ENCODE peak calls at places on chromosomes 2 and 18, in nine cellular contexts. One of them, this sample, is unnamed. For H3K4me1, the result is how much of the 10 kb centered on the place peaks cover.

GRCh38 chr18:57910817-57911216 is 107.7 kb upstream of the ATP8B1 start:
- DNase-seq in IMR-90: no peak
- DNase-seq in gastrocnemius medialis: no peak
- DNase-seq in breast epithelium: no peak
- DNase-seq in tibial nerve: no peak
- DNase-seq in transverse colon: no peak
- DNase-seq in Peyer's patch: no peak
- DNase-seq in stomach: no peak
- DNase-seq in ovary: no peak
- DNase-seq in this sample: no peak

GRCh38 chr2:155766342-155767115 is 566.0 kb downstream of the NR4A2 start:
- DNase-seq in ovary: no peak
- DNase-seq in Peyer's patch: no peak
- DNase-seq in transverse colon: no peak
- DNase-seq in stomach: no peak
- DNase-seq in breast epithelium: no peak
- DNase-seq in gastrocnemius medialis: no peak
- DNase-seq in IMR-90: no peak
- DNase-seq in tibial nerve: no peak
- DNase-seq in this sample: no peak

GRCh38 chr2:103805746-103806145 is 1043.9 kb downstream of the TMEM182 start:
- DNase-seq in Peyer's patch: no peak
- DNase-seq in breast epithelium: no peak
- DNase-seq in stomach: no peak
- DNase-seq in ovary: no peak
- DNase-seq in tibial nerve: no peak
- DNase-seq in gastrocnemius medialis: no peak
- DNase-seq in transverse colon: no peak
- DNase-seq in IMR-90: no peak
- DNase-seq in this sample: no peak

GRCh38 chr18:48541026-48541746 is 2.4 kb downstream of the CTIF start:
- DNase-seq in tibial nerve: peak
- DNase-seq in breast epithelium: peak
- DNase-seq in transverse colon: peak
- DNase-seq in stomach: peak
- DNase-seq in Peyer's patch: peak
- DNase-seq in gastrocnemius medialis: peak
- DNase-seq in IMR-90: peak
- DNase-seq in ovary: peak
- DNase-seq in this sample: peak

GRCh38 chr18:58186258-58186948 is 142.4 kb downstream of the NEDD4L start:
- DNase-seq in tibial nerve: no peak
- DNase-seq in breast epithelium: no peak
- DNase-seq in ovary: no peak
- DNase-seq in stomach: peak
- DNase-seq in Peyer's patch: no peak
- DNase-seq in IMR-90: peak
- DNase-seq in transverse colon: no peak
- DNase-seq in gastrocnemius medialis: no peak
- DNase-seq in this sample: peak

GRCh38 chr2:60945341-60945740 is 64.0 kb downstream of the REL start:
- DNase-seq in stomach: no peak
- DNase-seq in ovary: no peak
- DNase-seq in transverse colon: no peak
- DNase-seq in tibial nerve: no peak
- DNase-seq in IMR-90: no peak
- DNase-seq in Peyer's patch: no peak
- DNase-seq in breast epithelium: no peak
- DNase-seq in gastrocnemius medialis: no peak
- DNase-seq in this sample: no peak

GRCh38 chr2:11738589-11739436 is 7.6 kb upstream of the LPIN1 start:
- DNase-seq in IMR-90: peak
- DNase-seq in ovary: peak
- DNase-seq in breast epithelium: peak
- DNase-seq in transverse colon: peak
- DNase-seq in stomach: peak
- DNase-seq in gastrocnemius medialis: peak
- DNase-seq in tibial nerve: peak
- DNase-seq in Peyer's patch: peak
- DNase-seq in this sample: peak

GRCh38 chr2:70706026-70706795 is 61.8 kb downstream of the ADD2 start:
- DNase-seq in breast epithelium: no peak
- DNase-seq in gastrocnemius medialis: no peak
- DNase-seq in stomach: no peak
- DNase-seq in transverse colon: no peak
- DNase-seq in tibial nerve: no peak
- DNase-seq in ovary: no peak
- DNase-seq in IMR-90: no peak
- DNase-seq in Peyer's patch: no peak
- DNase-seq in this sample: no peak

GRCh38 chr2:238155051-238155760 is 3.6 kb upstream of the ERFE start:
- DNase-seq in gastrocnemius medialis: peak
- DNase-seq in Peyer's patch: no peak
- DNase-seq in ovary: no peak
- DNase-seq in stomach: no peak
- DNase-seq in breast epithelium: no peak
- DNase-seq in transverse colon: no peak
- DNase-seq in tibial nerve: no peak
- DNase-seq in IMR-90: peak
- DNase-seq in this sample: no peak

GRCh38 chr2:69083126-69083733 is 70.3 kb downstream of the ANTXR1 start:
- DNase-seq in tibial nerve: no peak
- DNase-seq in IMR-90: peak
- DNase-seq in gastrocnemius medialis: peak
- DNase-seq in Peyer's patch: no peak
- DNase-seq in breast epithelium: no peak
- DNase-seq in stomach: no peak
- DNase-seq in transverse colon: no peak
- DNase-seq in ovary: no peak
- DNase-seq in this sample: no peak

GRCh38 chr2:151043484-151043883 is 218.2 kb downstream of the RBM43 start:
- DNase-seq in IMR-90: peak
- DNase-seq in gastrocnemius medialis: no peak
- DNase-seq in stomach: no peak
- DNase-seq in breast epithelium: no peak
- DNase-seq in tibial nerve: no peak
- DNase-seq in Peyer's patch: no peak
- DNase-seq in ovary: no peak
- DNase-seq in transverse colon: no peak
- DNase-seq in this sample: no peak

GRCh38 chr2:226184540-226184939 is 615.1 kb downstream of the IRS1 start:
- DNase-seq in stomach: no peak
- DNase-seq in breast epithelium: no peak
- DNase-seq in Peyer's patch: no peak
- DNase-seq in ovary: no peak
- DNase-seq in transverse colon: no peak
- DNase-seq in tibial nerve: no peak
- DNase-seq in gastrocnemius medialis: no peak
- DNase-seq in IMR-90: no peak
- DNase-seq in this sample: no peak

GRCh38 chr18:62781893-62782292 is 66.6 kb downstream of the PHLPP1 start:
- DNase-seq in transverse colon: no peak
- DNase-seq in gastrocnemius medialis: peak
- DNase-seq in ovary: no peak
- DNase-seq in breast epithelium: peak
- DNase-seq in Peyer's patch: no peak
- DNase-seq in tibial nerve: peak
- DNase-seq in stomach: no peak
- DNase-seq in IMR-90: peak
- DNase-seq in this sample: peak

GRCh38 chr18:62777814-62778213 is 62.5 kb downstream of the PHLPP1 start:
- DNase-seq in gastrocnemius medialis: no peak
- DNase-seq in ovary: no peak
- DNase-seq in Peyer's patch: no peak
- DNase-seq in IMR-90: peak
- DNase-seq in stomach: no peak
- DNase-seq in tibial nerve: no peak
- DNase-seq in transverse colon: no peak
- DNase-seq in breast epithelium: no peak
- DNase-seq in this sample: no peak

GRCh38 chr18:62781262-62781661 is 65.9 kb downstream of the PHLPP1 start:
- DNase-seq in tibial nerve: no peak
- DNase-seq in IMR-90: no peak
- DNase-seq in stomach: no peak
- DNase-seq in Peyer's patch: no peak
- DNase-seq in breast epithelium: no peak
- DNase-seq in ovary: no peak
- DNase-seq in transverse colon: no peak
- DNase-seq in gastrocnemius medialis: no peak
- DNase-seq in this sample: no peak

GRCh38 chr18:62776066-62776570 is 60.8 kb downstream of the PHLPP1 start:
- DNase-seq in Peyer's patch: no peak
- DNase-seq in ovary: no peak
- DNase-seq in tibial nerve: no peak
- DNase-seq in breast epithelium: no peak
- DNase-seq in gastrocnemius medialis: no peak
- DNase-seq in IMR-90: no peak
- DNase-seq in stomach: no peak
- DNase-seq in transverse colon: no peak
- DNase-seq in this sample: no peak

GRCh38 chr18:62778976-62779869 is 63.9 kb downstream of the PHLPP1 start:
- DNase-seq in gastrocnemius medialis: no peak
- DNase-seq in transverse colon: no peak
- DNase-seq in tibial nerve: no peak
- DNase-seq in breast epithelium: no peak
- DNase-seq in stomach: no peak
- DNase-seq in IMR-90: no peak
- DNase-seq in Peyer's patch: no peak
- DNase-seq in ovary: no peak
- DNase-seq in this sample: no peak
- H3K4me3 ChIP-seq in gastrocnemius medialis: no peak
- H3K4me3 ChIP-seq in transverse colon: no peak
- H3K4me3 ChIP-seq in tibial nerve: no peak
- H3K4me3 ChIP-seq in breast epithelium: no peak
- H3K4me3 ChIP-seq in stomach: no peak
- H3K4me3 ChIP-seq in IMR-90: no peak
- H3K4me3 ChIP-seq in Peyer's patch: no peak
- H3K4me3 ChIP-seq in ovary: no peak
- H3K4me3 ChIP-seq in this sample: no peak

GRCh38 chr18:2964349-2965010 is 48.5 kb downstream of the LPIN2 start:
- DNase-seq in ovary: no peak
- DNase-seq in transverse colon: no peak
- DNase-seq in breast epithelium: no peak
- DNase-seq in stomach: no peak
- DNase-seq in Peyer's patch: no peak
- DNase-seq in tibial nerve: no peak
- DNase-seq in gastrocnemius medialis: no peak
- DNase-seq in IMR-90: no peak
- DNase-seq in this sample: no peak

GRCh38 chr18:2963048-2963447 is 49.9 kb downstream of the LPIN2 start:
- DNase-seq in Peyer's patch: no peak
- DNase-seq in tibial nerve: no peak
- DNase-seq in gastrocnemius medialis: no peak
- DNase-seq in ovary: no peak
- DNase-seq in stomach: no peak
- DNase-seq in transverse colon: no peak
- DNase-seq in IMR-90: no peak
- DNase-seq in breast epithelium: no peak
- DNase-seq in this sample: no peak

GRCh38 chr18:2959341-2959740 is 53.6 kb downstream of the LPIN2 start:
- DNase-seq in stomach: no peak
- DNase-seq in Peyer's patch: no peak
- DNase-seq in ovary: no peak
- DNase-seq in tibial nerve: no peak
- DNase-seq in gastrocnemius medialis: no peak
- DNase-seq in transverse colon: no peak
- DNase-seq in IMR-90: no peak
- DNase-seq in breast epithelium: no peak
- DNase-seq in this sample: no peak

GRCh38 chr18:2960983-2961696 is 51.8 kb downstream of the LPIN2 start:
- DNase-seq in gastrocnemius medialis: no peak
- DNase-seq in stomach: no peak
- DNase-seq in tibial nerve: no peak
- DNase-seq in transverse colon: no peak
- DNase-seq in ovary: no peak
- DNase-seq in IMR-90: peak
- DNase-seq in Peyer's patch: no peak
- DNase-seq in breast epithelium: no peak
- DNase-seq in this sample: no peak

GRCh38 chr18:2961828-2962227 is 51.1 kb downstream of the LPIN2 start:
- DNase-seq in gastrocnemius medialis: no peak
- DNase-seq in breast epithelium: no peak
- DNase-seq in transverse colon: no peak
- DNase-seq in IMR-90: peak
- DNase-seq in ovary: no peak
- DNase-seq in tibial nerve: no peak
- DNase-seq in stomach: no peak
- DNase-seq in Peyer's patch: peak
- DNase-seq in this sample: no peak
- H3K4me1 ChIP-seq in gastrocnemius medialis: under half
- H3K4me1 ChIP-seq in breast epithelium: under half
- H3K4me1 ChIP-seq in transverse colon: under half
- H3K4me1 ChIP-seq in IMR-90: under half
- H3K4me1 ChIP-seq in ovary: under half
- H3K4me1 ChIP-seq in tibial nerve: half or more
- H3K4me1 ChIP-seq in stomach: half or more
- H3K4me1 ChIP-seq in Peyer's patch: under half
- H3K4me1 ChIP-seq in this sample: under half

GRCh38 chr18:55321268-55322175 is 266.5 kb downstream of the TCF4 start:
- DNase-seq in transverse colon: peak
- DNase-seq in gastrocnemius medialis: peak
- DNase-seq in breast epithelium: peak
- DNase-seq in stomach: peak
- DNase-seq in ovary: peak
- DNase-seq in tibial nerve: peak
- DNase-seq in Peyer's patch: peak
- DNase-seq in IMR-90: peak
- DNase-seq in this sample: peak
- TF ChIP-seq POLR2A in transverse colon: no peak
- TF ChIP-seq POLR2A in gastrocnemius medialis: no peak
- TF ChIP-seq POLR2A in breast epithelium: no peak
- TF ChIP-seq POLR2A in stomach: no peak
- TF ChIP-seq POLR2A in ovary: no peak
- TF ChIP-seq POLR2A in tibial nerve: no peak
- TF ChIP-seq POLR2A in Peyer's patch: no peak
- TF ChIP-seq POLR2A in IMR-90: no peak
- TF ChIP-seq POLR2A in this sample: no peak

DNA sequence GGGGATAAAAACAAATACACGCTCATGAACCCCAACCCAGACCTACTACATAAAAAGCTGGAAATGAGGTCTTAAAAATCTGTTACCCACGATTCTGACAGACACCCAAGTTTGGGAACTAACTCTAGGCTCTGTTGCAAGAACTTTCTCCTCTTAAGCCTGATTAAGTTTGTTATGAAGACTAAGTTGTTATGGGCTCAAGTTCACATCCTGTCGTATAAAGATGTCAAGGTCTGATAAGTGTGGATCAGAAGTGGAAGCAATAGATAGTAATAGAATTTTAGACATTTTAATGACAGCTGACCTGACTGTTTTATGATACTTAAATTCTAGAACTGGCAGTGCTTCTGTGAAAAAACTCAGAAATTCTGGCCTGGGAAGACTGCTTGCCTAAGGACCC is 43.2 kb downstream of the LPIN2 start:
- DNase-seq in breast epithelium: no peak
- DNase-seq in IMR-90: no peak
- DNase-seq in gastrocnemius medialis: no peak
- DNase-seq in Peyer's patch: no peak
- DNase-seq in tibial nerve: no peak
- DNase-seq in transverse colon: no peak
- DNase-seq in stomach: no peak
- DNase-seq in ovary: no peak
- DNase-seq in this sample: no peak
- H3K4me3 ChIP-seq in breast epithelium: no peak
- H3K4me3 ChIP-seq in IMR-90: no peak
- H3K4me3 ChIP-seq in gastrocnemius medialis: no peak
- H3K4me3 ChIP-seq in Peyer's patch: no peak
- H3K4me3 ChIP-seq in tibial nerve: no peak
- H3K4me3 ChIP-seq in transverse colon: no peak
- H3K4me3 ChIP-seq in stomach: no peak
- H3K4me3 ChIP-seq in ovary: no peak
- H3K4me3 ChIP-seq in this sample: no peak